ENCODE peak calls at places on chromosomes 1 and 21, in nine cellular contexts. One of them, this sample, is unnamed.
A peak's percentile ranks its signal among the peaks of the same experiment; 100 is the strongest.

GRCh38 chr1:178931843-178932551 is 61.1 kb upstream of the ANGPTL1 start:
- DNase-seq in upper lobe of left lung: peak; percentile 51
- DNase-seq in BE2C: no peak
- DNase-seq in uterus: peak; percentile 85
- DNase-seq in prostate gland: no peak
- DNase-seq in SJSA1: no peak
- DNase-seq in ovary: peak; percentile 85
- DNase-seq in effector memory CD4-positive, alpha-beta T cell: no peak
- DNase-seq in left lung: no peak
- DNase-seq in this sample: peak; percentile 62

GRCh38 chr1:113320972-113321680 is 69.2 kb upstream of the MAGI3 start:
- DNase-seq in upper lobe of left lung: no peak
- DNase-seq in BE2C: no peak
- DNase-seq in uterus: no peak
- DNase-seq in prostate gland: no peak
- DNase-seq in SJSA1: peak; percentile 14
- DNase-seq in ovary: no peak
- DNase-seq in effector memory CD4-positive, alpha-beta T cell: no peak
- DNase-seq in left lung: no peak
- DNase-seq in this sample: no peak

GRCh38 chr1:1946540-1946939 is 27.5 kb upstream of the TMEM52 start:
- DNase-seq in upper lobe of left lung: peak; percentile 88
- DNase-seq in BE2C: peak; percentile 51
- DNase-seq in uterus: peak; percentile 48
- DNase-seq in prostate gland: no peak
- DNase-seq in SJSA1: no peak
- DNase-seq in ovary: no peak
- DNase-seq in effector memory CD4-positive, alpha-beta T cell: no peak
- DNase-seq in left lung: no peak
- DNase-seq in this sample: peak; percentile 75

GRCh38 chr1:231023150-231023549 is 16.9 kb downstream of the FAM89A start:
- DNase-seq in upper lobe of left lung: peak; percentile 27
- DNase-seq in BE2C: no peak
- DNase-seq in uterus: no peak
- DNase-seq in prostate gland: no peak
- DNase-seq in SJSA1: no peak
- DNase-seq in ovary: no peak
- DNase-seq in effector memory CD4-positive, alpha-beta T cell: no peak
- DNase-seq in left lung: no peak
- DNase-seq in this sample: no peak

GRCh38 chr1:65172936-65173335 is 24.9 kb downstream of the AK4 start:
- DNase-seq in upper lobe of left lung: no peak
- DNase-seq in BE2C: no peak
- DNase-seq in uterus: no peak
- DNase-seq in prostate gland: no peak
- DNase-seq in SJSA1: no peak
- DNase-seq in ovary: no peak
- DNase-seq in effector memory CD4-positive, alpha-beta T cell: no peak
- DNase-seq in left lung: no peak
- DNase-seq in this sample: no peak

GRCh38 chr1:45976623-45977022 is 155.8 kb downstream of the PIK3R3 start:
- DNase-seq in upper lobe of left lung: no peak
- DNase-seq in BE2C: no peak
- DNase-seq in uterus: no peak
- DNase-seq in prostate gland: no peak
- DNase-seq in SJSA1: no peak
- DNase-seq in ovary: no peak
- DNase-seq in effector memory CD4-positive, alpha-beta T cell: no peak
- DNase-seq in left lung: no peak
- DNase-seq in this sample: no peak

GRCh38 chr1:160565568-160565967 is 13.7 kb downstream of the CD84 start:
- DNase-seq in upper lobe of left lung: no peak
- DNase-seq in BE2C: no peak
- DNase-seq in uterus: no peak
- DNase-seq in prostate gland: no peak
- DNase-seq in SJSA1: no peak
- DNase-seq in ovary: no peak
- DNase-seq in effector memory CD4-positive, alpha-beta T cell: no peak
- DNase-seq in left lung: no peak
- DNase-seq in this sample: no peak

GRCh38 chr1:243792891-243793290 is 57.2 kb downstream of the AKT3 start:
- DNase-seq in upper lobe of left lung: no peak
- DNase-seq in BE2C: no peak
- DNase-seq in uterus: no peak
- DNase-seq in prostate gland: no peak
- DNase-seq in SJSA1: no peak
- DNase-seq in ovary: no peak
- DNase-seq in effector memory CD4-positive, alpha-beta T cell: no peak
- DNase-seq in left lung: no peak
- DNase-seq in this sample: no peak

GRCh38 chr1:24075946-24076345 is 36.0 kb downstream of the MYOM3 start:
- DNase-seq in upper lobe of left lung: no peak
- DNase-seq in BE2C: no peak
- DNase-seq in uterus: no peak
- DNase-seq in prostate gland: no peak
- DNase-seq in SJSA1: no peak
- DNase-seq in ovary: no peak
- DNase-seq in effector memory CD4-positive, alpha-beta T cell: no peak
- DNase-seq in left lung: no peak
- DNase-seq in this sample: peak; percentile 30

GRCh38 chr1:184260382-184260781 is 126.4 kb upstream of the C1orf21 start:
- DNase-seq in upper lobe of left lung: no peak
- DNase-seq in BE2C: no peak
- DNase-seq in uterus: no peak
- DNase-seq in prostate gland: no peak
- DNase-seq in SJSA1: peak; percentile 15
- DNase-seq in ovary: no peak
- DNase-seq in effector memory CD4-positive, alpha-beta T cell: no peak
- DNase-seq in left lung: no peak
- DNase-seq in this sample: no peak

GRCh38 chr1:234372011-234372757 is 1.1 kb upstream of the COA6 start:
- DNase-seq in upper lobe of left lung: no peak
- DNase-seq in BE2C: no peak
- DNase-seq in uterus: no peak
- DNase-seq in prostate gland: no peak
- DNase-seq in SJSA1: no peak
- DNase-seq in ovary: no peak
- DNase-seq in effector memory CD4-positive, alpha-beta T cell: no peak
- DNase-seq in left lung: no peak
- DNase-seq in this sample: no peak

GRCh38 chr1:234373064-234373937 is at the start of gene COA6:
- DNase-seq in upper lobe of left lung: peak; percentile 96
- DNase-seq in BE2C: peak; percentile 92
- DNase-seq in uterus: peak; percentile 82
- DNase-seq in prostate gland: peak; percentile 87
- DNase-seq in SJSA1: peak; percentile 98
- DNase-seq in ovary: peak; percentile 82
- DNase-seq in effector memory CD4-positive, alpha-beta T cell: peak; percentile 83
- DNase-seq in left lung: peak; percentile 89
- DNase-seq in this sample: peak; percentile 94

GRCh38 chr1:234369784-234370183 is 3.5 kb upstream of the COA6 start:
- DNase-seq in upper lobe of left lung: no peak
- DNase-seq in BE2C: no peak
- DNase-seq in uterus: no peak
- DNase-seq in prostate gland: no peak
- DNase-seq in SJSA1: no peak
- DNase-seq in ovary: no peak
- DNase-seq in effector memory CD4-positive, alpha-beta T cell: no peak
- DNase-seq in left lung: no peak
- DNase-seq in this sample: no peak

GRCh38 chr1:234369033-234369430 is 4.2 kb upstream of the COA6 start:
- DNase-seq in upper lobe of left lung: no peak
- DNase-seq in BE2C: no peak
- DNase-seq in uterus: no peak
- DNase-seq in prostate gland: no peak
- DNase-seq in SJSA1: no peak
- DNase-seq in ovary: no peak
- DNase-seq in effector memory CD4-positive, alpha-beta T cell: no peak
- DNase-seq in left lung: no peak
- DNase-seq in this sample: no peak

GRCh38 chr1:234371414-234371813 is 1.8 kb upstream of the COA6 start:
- DNase-seq in upper lobe of left lung: no peak
- DNase-seq in BE2C: no peak
- DNase-seq in uterus: no peak
- DNase-seq in prostate gland: no peak
- DNase-seq in SJSA1: no peak
- DNase-seq in ovary: no peak
- DNase-seq in effector memory CD4-positive, alpha-beta T cell: no peak
- DNase-seq in left lung: no peak
- DNase-seq in this sample: no peak
- H3K4me3 ChIP-seq in upper lobe of left lung: no peak overlapping the region
- H3K4me3 ChIP-seq in BE2C: no peak overlapping the region
- H3K4me3 ChIP-seq in uterus: no peak overlapping the region
- H3K4me3 ChIP-seq in prostate gland: no peak overlapping the region
- H3K4me3 ChIP-seq in SJSA1: no peak overlapping the region
- H3K4me3 ChIP-seq in ovary: no peak overlapping the region
- H3K4me3 ChIP-seq in effector memory CD4-positive, alpha-beta T cell: no peak overlapping the region
- H3K4me3 ChIP-seq in left lung: no peak overlapping the region
- H3K4me3 ChIP-seq in this sample: no peak overlapping the region

GRCh38 chr1:155555915-155556314 is 6.7 kb downstream of the ASH1L start:
- DNase-seq in upper lobe of left lung: no peak
- DNase-seq in BE2C: no peak
- DNase-seq in uterus: no peak
- DNase-seq in prostate gland: no peak
- DNase-seq in SJSA1: no peak
- DNase-seq in ovary: no peak
- DNase-seq in effector memory CD4-positive, alpha-beta T cell: no peak
- DNase-seq in left lung: no peak
- DNase-seq in this sample: no peak
- H3K4me1 ChIP-seq in upper lobe of left lung: peaks cover 17% of the 10 kb centered on the region
- H3K4me1 ChIP-seq in BE2C: no peaks in the 10 kb centered on the region
- H3K4me1 ChIP-seq in uterus: no peaks in the 10 kb centered on the region
- H3K4me1 ChIP-seq in prostate gland: no peaks in the 10 kb centered on the region
- H3K4me1 ChIP-seq in SJSA1: peaks cover 3% of the 10 kb centered on the region
- H3K4me1 ChIP-seq in ovary: peaks cover 5% of the 10 kb centered on the region
- H3K4me1 ChIP-seq in effector memory CD4-positive, alpha-beta T cell: peaks cover 6% of the 10 kb centered on the region
- H3K4me1 ChIP-seq in left lung: peaks cover 7% of the 10 kb centered on the region
- H3K4me1 ChIP-seq in this sample: peaks cover 29% of the 10 kb centered on the region

DNA sequence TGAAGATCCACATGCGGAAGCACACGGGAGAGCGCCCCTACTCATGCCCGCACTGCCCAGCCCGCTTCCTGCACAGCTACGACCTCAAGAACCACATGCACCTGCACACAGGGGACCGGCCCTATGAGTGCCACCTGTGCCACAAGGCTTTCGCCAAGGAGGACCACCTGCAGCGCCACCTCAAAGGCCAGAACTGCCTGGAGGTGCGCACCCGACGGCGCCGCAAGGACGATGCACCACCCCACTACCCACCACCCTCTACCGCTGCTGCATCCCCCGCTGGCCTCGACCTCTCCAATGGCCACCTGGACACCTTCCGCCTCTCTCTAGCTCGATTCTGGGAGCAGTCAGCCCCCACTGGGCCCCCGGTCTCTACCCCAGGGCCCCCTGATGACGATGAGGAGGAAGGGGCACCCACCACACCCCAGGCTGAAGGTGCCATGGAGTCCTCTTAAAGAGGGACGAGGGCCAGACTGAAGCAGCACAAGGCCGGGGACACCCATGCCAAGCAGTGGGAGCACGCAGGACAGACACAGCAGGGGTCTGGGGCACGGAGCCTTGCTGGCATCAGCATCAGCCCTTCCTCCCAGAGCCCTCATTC is 13.7 kb downstream of the ZBTB7B start:
- DNase-seq in upper lobe of left lung: peak; percentile 79
- DNase-seq in BE2C: no peak
- DNase-seq in uterus: no peak
- DNase-seq in prostate gland: no peak
- DNase-seq in SJSA1: no peak
- DNase-seq in ovary: peak; percentile 52
- DNase-seq in effector memory CD4-positive, alpha-beta T cell: no peak
- DNase-seq in left lung: no peak
- DNase-seq in this sample: no peak
- H3K4me3 ChIP-seq in upper lobe of left lung: no peak overlapping the region
- H3K4me3 ChIP-seq in BE2C: no peak overlapping the region
- H3K4me3 ChIP-seq in uterus: no peak overlapping the region
- H3K4me3 ChIP-seq in prostate gland: no peak overlapping the region
- H3K4me3 ChIP-seq in SJSA1: no peak overlapping the region
- H3K4me3 ChIP-seq in ovary: no peak overlapping the region
- H3K4me3 ChIP-seq in effector memory CD4-positive, alpha-beta T cell: peak overlapping the region; percentile 37
- H3K4me3 ChIP-seq in left lung: peak overlapping the region; percentile 36
- H3K4me3 ChIP-seq in this sample: no peak overlapping the region

GRCh38 chr21:15751037-15751436 is 21.3 kb downstream of the USP25 start:
- DNase-seq in upper lobe of left lung: no peak
- DNase-seq in BE2C: no peak
- DNase-seq in uterus: no peak
- DNase-seq in prostate gland: no peak
- DNase-seq in SJSA1: no peak
- DNase-seq in ovary: no peak
- DNase-seq in effector memory CD4-positive, alpha-beta T cell: no peak
- DNase-seq in left lung: no peak
- DNase-seq in this sample: no peak

GRCh38 chr21:15749868-15750174 is 20.0 kb downstream of the USP25 start:
- DNase-seq in upper lobe of left lung: no peak
- DNase-seq in BE2C: no peak
- DNase-seq in uterus: no peak
- DNase-seq in prostate gland: no peak
- DNase-seq in SJSA1: no peak
- DNase-seq in ovary: no peak
- DNase-seq in effector memory CD4-positive, alpha-beta T cell: no peak
- DNase-seq in left lung: no peak
- DNase-seq in this sample: no peak

GRCh38 chr21:15752763-15753407 is 23.1 kb downstream of the USP25 start:
- DNase-seq in upper lobe of left lung: no peak
- DNase-seq in BE2C: no peak
- DNase-seq in uterus: no peak
- DNase-seq in prostate gland: no peak
- DNase-seq in SJSA1: no peak
- DNase-seq in ovary: no peak
- DNase-seq in effector memory CD4-positive, alpha-beta T cell: no peak
- DNase-seq in left lung: no peak
- DNase-seq in this sample: no peak

GRCh38 chr21:15751561-15751960 is 21.8 kb downstream of the USP25 start:
- DNase-seq in upper lobe of left lung: no peak
- DNase-seq in BE2C: no peak
- DNase-seq in uterus: no peak
- DNase-seq in prostate gland: no peak
- DNase-seq in SJSA1: no peak
- DNase-seq in ovary: no peak
- DNase-seq in effector memory CD4-positive, alpha-beta T cell: no peak
- DNase-seq in left lung: no peak
- DNase-seq in this sample: no peak

DNA sequence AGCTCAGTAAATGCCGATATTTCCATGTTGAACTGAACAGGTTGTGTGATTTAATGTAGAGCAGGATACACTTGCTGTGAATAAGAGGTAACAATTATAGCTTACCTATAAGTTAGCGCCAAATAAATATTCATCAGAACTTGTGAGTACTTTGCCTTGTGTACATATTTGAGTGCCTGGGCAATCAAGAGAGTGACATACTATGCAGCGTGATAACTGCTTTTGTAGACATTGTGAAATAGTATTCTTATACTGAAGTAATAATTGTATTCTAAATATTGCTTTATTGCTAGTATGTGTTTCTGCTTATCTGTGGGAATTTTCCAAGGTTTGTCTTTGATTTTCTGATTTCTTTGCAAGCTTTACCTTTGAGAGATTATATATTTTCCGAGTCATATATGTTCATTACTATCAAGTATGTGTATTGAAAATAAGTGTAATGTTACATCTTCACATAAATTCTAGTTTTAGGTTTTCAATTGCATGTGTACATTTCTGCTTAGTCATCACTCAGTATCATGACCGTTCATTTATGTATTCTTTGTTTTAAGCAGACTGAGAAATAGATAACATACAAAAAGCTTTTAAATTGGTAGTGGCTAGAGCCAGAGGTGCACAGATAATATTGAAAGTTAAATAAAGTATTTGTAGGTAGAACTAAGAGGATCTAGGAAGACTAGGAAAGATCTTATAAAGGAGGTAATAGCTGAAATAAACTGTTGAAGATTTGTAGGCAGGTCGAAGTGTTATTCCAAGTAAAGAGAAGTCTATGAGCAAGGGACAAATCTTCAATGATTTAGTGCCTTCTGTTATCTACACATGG is 19.5 kb downstream of the USP25 start:
- DNase-seq in upper lobe of left lung: no peak
- DNase-seq in BE2C: no peak
- DNase-seq in uterus: no peak
- DNase-seq in prostate gland: no peak
- DNase-seq in SJSA1: no peak
- DNase-seq in ovary: no peak
- DNase-seq in effector memory CD4-positive, alpha-beta T cell: no peak
- DNase-seq in left lung: no peak
- DNase-seq in this sample: no peak
- H3K4me1 ChIP-seq in upper lobe of left lung: peaks cover 16% of the 10 kb centered on the region
- H3K4me1 ChIP-seq in BE2C: peaks cover 4% of the 10 kb centered on the region
- H3K4me1 ChIP-seq in uterus: peaks cover 6% of the 10 kb centered on the region
- H3K4me1 ChIP-seq in prostate gland: no peaks in the 10 kb centered on the region
- H3K4me1 ChIP-seq in SJSA1: peaks cover 9% of the 10 kb centered on the region
- H3K4me1 ChIP-seq in ovary: peaks cover 6% of the 10 kb centered on the region
- H3K4me1 ChIP-seq in effector memory CD4-positive, alpha-beta T cell: peaks cover 16% of the 10 kb centered on the region
- H3K4me1 ChIP-seq in left lung: peaks cover 19% of the 10 kb centered on the region
- H3K4me1 ChIP-seq in this sample: peaks cover 64% of the 10 kb centered on the region